ENCODE peak calls at places on chromosomes 7 and 10, in eight cellular contexts. J is thyroid gland, E is A549, L is Peyer's patch, C is right lobe of liver, O is transverse colon, T is uterus, S is H1. H is an unnamed sample.

GRCh38 chr10:43817368-43817767 is 168.7 kb upstream of the ZNF32 start:
- DNase-seq in E (no peak), L (no peak), T (no peak), O (no peak), C (no peak), S (no peak), J (no peak), H (no peak)

GRCh38 chr7:115593111-115593510 is 437.5 kb downstream of the TFEC start:
- DNase-seq in O (no peak), T (no peak), E (no peak), C (no peak), S (no peak), J (no peak), L (no peak), H (no peak)

GRCh38 chr7:158911734-158912133 is 55.4 kb downstream of the DYNC2I1 start:
- DNase-seq in E (no peak), T (no peak), L (no peak), S (no peak), J (peak; percentile 18), C (no peak), O (no peak), H (no peak)

GRCh38 chr7:98229441-98229840 is 18.2 kb downstream of the BHLHA15 start:
- DNase-seq in L (no peak), S (no peak), J (no peak), C (no peak), O (no peak), T (no peak), E (no peak), H (no peak)

GRCh38 chr10:122531935-122532334 is 28.6 kb upstream of the DMBT1 start:
- DNase-seq in C (no peak), S (no peak), O (peak; percentile 55), E (no peak), J (peak; percentile 10), T (no peak), L (no peak), H (no peak)

GRCh38 chr10:43024524-43024923 is 52.3 kb upstream of the RET start:
- DNase-seq in T (no peak), S (no peak), O (no peak), J (no peak), L (no peak), E (no peak), C (no peak), H (no peak)

GRCh38 chr7:74467876-74468275 is 14.2 kb downstream of the GTF2IRD1 start:
- DNase-seq in J (no peak), S (no peak), L (no peak), C (no peak), T (no peak), E (no peak), O (no peak), H (no peak)

GRCh38 chr10:6513509-6513908 is 66.6 kb downstream of the PRKCQ start:
- DNase-seq in C (no peak), S (no peak), J (no peak), T (no peak), E (no peak), O (no peak), L (no peak), H (no peak)

GRCh38 chr10:86436963-86437362 is 70.4 kb upstream of the GRID1 start:
- DNase-seq in C (no peak), J (no peak), L (no peak), O (no peak), S (no peak), T (no peak), E (no peak), H (no peak)

GRCh38 chr10:44161196-44161595 is 223.7 kb downstream of the CXCL12 start:
- DNase-seq in E (no peak), L (no peak), J (no peak), O (no peak), C (no peak), S (no peak), T (no peak), H (no peak)

GRCh38 chr7:132609222-132609621 is 33.0 kb upstream of the PLXNA4 start:
- DNase-seq in J (no peak), O (no peak), T (no peak), L (no peak), E (no peak), S (no peak), C (no peak), H (no peak)

GRCh38 chr10:42878821-42879195 is 96.2 kb downstream of the BMS1 start:
- DNase-seq in T (no peak), C (no peak), E (no peak), S (no peak), J (no peak), O (no peak), L (no peak), H (no peak)

GRCh38 chr7:110835209-110835608 is 255.7 kb upstream of the LRRN3 start:
- DNase-seq in T (no peak), J (no peak), S (no peak), C (no peak), O (peak; percentile 23), E (no peak), L (no peak), H (no peak)

GRCh38 chr10:109933984-109934565 is 10.8 kb upstream of the XPNPEP1 start:
- DNase-seq in S (no peak), J (peak; percentile 18), T (no peak), C (no peak), L (no peak), O (no peak), E (no peak), H (no peak)

GRCh38 chr7:77327932-77328628 is 88.1 kb downstream of the GSAP start:
- DNase-seq in C (no peak), L (no peak), J (peak; percentile 41), E (no peak), T (no peak), S (no peak), O (no peak), H (no peak)

GRCh38 chr10:76319666-76320065 is 888.2 kb downstream of the LRMDA start:
- DNase-seq in O (no peak), L (no peak), E (no peak), J (no peak), T (peak; percentile 42), C (no peak), S (no peak), H (no peak)

GRCh38 chr7:55572378-55573233 is at the start of gene VOPP1:
- DNase-seq in E (peak; percentile 80), T (peak; percentile 50), S (no peak), O (peak; percentile 70), L (peak; percentile 84), C (peak; percentile 71), J (peak; percentile 60), H (peak; percentile 85)

GRCh38 chr7:23494009-23494408 is 23.7 kb upstream of the IGF2BP3 start:
- DNase-seq in L (no peak), O (no peak), E (no peak), T (no peak), J (no peak), C (no peak), S (no peak), H (no peak)

GRCh38 chr7:32495298-32496051 is at the start of gene AVL9:
- DNase-seq in E (peak; percentile 82), T (peak; percentile 97), S (peak; percentile 89), C (peak; percentile 100), J (peak; percentile 99), L (peak; percentile 99), O (peak; percentile 99), H (peak; percentile 82)
- TF ChIP-seq POLR2A in E (peak; percentile 62), T (peak; percentile 89), S (peak; percentile 90), C (peak; percentile 86), J (peak; percentile 43), L (peak; percentile 91), O (peak; percentile 95), H (peak; percentile 97)

DNA sequence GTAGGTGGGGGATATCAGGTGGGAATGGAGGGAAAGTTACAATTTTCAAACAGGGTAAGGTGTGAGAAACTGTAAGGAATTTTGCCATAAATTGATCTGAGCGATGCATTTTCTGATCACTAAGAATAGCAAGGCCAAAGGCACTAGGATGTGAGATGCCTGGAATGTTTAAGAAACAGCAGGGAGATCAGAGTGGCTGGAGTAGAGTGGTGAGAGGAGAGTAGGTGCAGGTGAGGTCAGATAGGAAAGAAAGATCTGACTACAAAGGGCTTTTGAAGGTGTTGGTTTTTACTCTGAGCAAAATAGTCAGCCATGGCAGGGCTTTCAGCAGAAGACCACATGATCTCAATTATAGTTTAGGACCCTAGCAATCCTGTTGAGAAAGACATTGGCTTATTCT is 55.0 kb downstream of the HDAC9 start:
- DNase-seq in J (no peak), E (no peak), C (no peak), L (no peak), O (no peak), S (no peak), T (no peak), H (no peak)
- TF ChIP-seq POLR2A in J (no peak), E (no peak), C (no peak), L (no peak), O (no peak), S (no peak), T (no peak), H (no peak)

DNA sequence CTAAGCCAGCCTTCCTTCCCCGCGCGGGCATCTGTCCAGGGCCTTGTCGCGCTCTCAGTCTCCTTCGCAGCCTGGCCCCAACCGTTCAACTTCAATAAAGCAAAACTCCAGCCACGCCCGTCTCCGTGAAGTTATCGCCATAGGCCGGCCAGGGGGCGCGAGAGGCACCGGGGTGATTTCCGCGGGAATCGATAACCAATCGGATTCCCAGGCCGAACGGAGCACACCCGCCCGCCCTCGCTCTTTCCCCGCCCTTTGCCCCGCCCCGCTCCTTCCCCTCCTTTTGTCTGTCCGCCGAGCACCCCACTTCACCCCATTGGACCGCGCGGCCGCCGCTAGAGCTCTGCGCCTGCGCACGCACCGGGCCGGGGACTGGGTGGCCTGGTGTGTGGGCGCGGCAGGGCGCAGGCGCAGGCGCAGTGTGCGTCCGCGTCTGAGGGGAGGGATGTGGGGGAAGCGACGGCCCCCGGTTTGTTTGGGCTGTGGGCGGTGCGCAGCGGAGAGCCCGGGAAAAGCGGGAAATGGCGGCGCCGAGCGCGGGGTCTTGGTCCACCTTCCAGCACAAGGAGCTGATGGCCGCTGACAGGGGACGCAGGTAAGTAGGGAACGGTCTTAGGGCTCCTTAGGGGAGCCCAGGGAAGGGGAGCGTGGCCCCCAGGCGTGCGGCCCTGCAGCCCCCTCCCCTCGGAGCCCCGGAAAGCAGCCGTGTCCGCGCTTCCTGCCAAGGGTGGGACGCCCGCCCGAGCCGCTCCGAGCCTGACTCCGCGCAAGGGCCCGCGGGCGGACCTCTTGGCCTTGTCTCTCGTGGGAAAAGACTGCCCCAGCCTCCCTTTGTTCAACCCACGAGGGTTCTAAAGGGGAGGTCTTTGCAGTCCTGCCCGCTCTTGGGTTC is at the start of gene CASP2:
- DNase-seq in S (peak; percentile 94), L (peak; percentile 99), E (peak; percentile 98), J (peak; percentile 98), T (peak; percentile 97), C (peak; percentile 99), O (peak; percentile 99), H (peak; percentile 99)
- TF ChIP-seq POLR2A in S (peak; percentile 88), L (peak; percentile 66), E (peak; percentile 75), J (no peak), T (peak; percentile 79), C (peak; percentile 71), O (peak; percentile 78), H (peak; percentile 78)

DNA sequence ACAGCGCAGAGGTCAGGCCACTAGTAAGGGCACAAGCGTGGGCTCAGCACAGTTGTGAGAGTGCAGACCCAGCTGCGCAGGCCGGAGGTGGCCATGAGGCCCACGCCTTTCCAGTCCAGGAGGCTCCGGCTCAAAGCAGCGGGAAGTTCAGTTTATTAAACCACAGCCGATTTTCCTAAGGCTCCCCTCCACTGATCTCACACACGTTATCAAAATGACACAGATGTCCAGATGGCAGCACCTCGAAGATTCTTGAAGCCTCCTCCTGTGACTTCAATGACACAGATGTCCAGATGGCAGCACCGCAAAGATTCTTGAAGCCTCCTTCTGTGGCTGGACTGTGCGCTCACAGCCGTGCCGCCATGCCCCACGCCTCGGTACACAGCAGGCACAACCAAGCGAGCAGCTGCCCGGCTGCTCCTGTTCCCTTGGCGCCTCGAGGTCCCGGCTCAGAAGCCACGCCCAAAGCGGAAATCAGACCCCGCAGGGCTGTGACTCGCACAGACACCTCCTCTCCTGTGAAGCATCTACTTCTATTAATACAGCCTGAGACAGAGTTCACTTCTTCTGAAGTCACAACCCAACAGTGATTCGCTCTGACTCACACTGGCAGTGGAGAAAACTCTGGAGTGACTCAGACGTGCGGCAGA is 122.7 kb downstream of the MAD1L1 start:
- DNase-seq in O (no peak), S (no peak), J (no peak), E (peak; percentile 87), C (no peak), L (peak; percentile 60), T (no peak), H (peak; percentile 63)
- TF ChIP-seq POLR2A in O (no peak), S (no peak), J (no peak), E (no peak), C (no peak), L (no peak), T (no peak), H (no peak)

H was measured in GM12892.